ENCODE peak calls at places on chromosome 10, in four cellular contexts. F is heart right ventricle, X is left ventricle myocardium inferior, K is cardiac fibroblast. S is an unnamed sample.

GRCh38 chr10:79266543-79267312 is 80.5 kb upstream of the PPIF start:
- DNase-seq in X (peak; percentile 70), K (peak; percentile 94), F (peak; percentile 82), S (peak; percentile 79)

GRCh38 chr10:133339708-133340380 is 3.1 kb upstream of the CALY start:
- DNase-seq in F (no peak), X (no peak), K (no peak), S (no peak)

GRCh38 chr10:72285972-72286521 is 12.3 kb downstream of the DDIT4 start:
- DNase-seq in X (no peak), K (no peak), F (no peak), S (no peak)

GRCh38 chr10:113854019-113854756 is at the start of the genes DCLRE1A and NHLRC2:
- DNase-seq in X (peak; percentile 85), F (peak; percentile 85), K (peak; percentile 87), S (peak; percentile 86)

GRCh38 chr10:100356067-100357017 is 9.3 kb downstream of the SCD start:
- DNase-seq in X (no peak), F (no peak), K (no peak), S (no peak)

GRCh38 chr10:98309366-98310355 is 41.7 kb upstream of the LOXL4 start:
- DNase-seq in K (peak; percentile 87), F (peak; percentile 70), X (peak; percentile 72), S (peak; percentile 69)

GRCh38 chr10:6602700-6603084 is 22.6 kb upstream of the PRKCQ start:
- DNase-seq in K (no peak), F (no peak), X (no peak), S (no peak)

GRCh38 chr10:31947144-31947926 is 18.7 kb upstream of the ARHGAP12 start:
- DNase-seq in K (peak; percentile 93), F (peak; percentile 22), X (no peak), S (no peak)

GRCh38 chr10:79153753-79154152 is 85.0 kb downstream of the ZMIZ1 start:
- DNase-seq in K (no peak), F (peak; percentile 83), X (peak; percentile 87), S (peak; percentile 87)

GRCh38 chr10:121466424-121466823 is 131.8 kb downstream of the FGFR2 start:
- DNase-seq in F (no peak), X (no peak), K (no peak), S (no peak)

GRCh38 chr10:48941427-48942075 is 1.9 kb upstream of the LRRC18 start:
- DNase-seq in K (no peak), F (no peak), X (no peak), S (no peak)

GRCh38 chr10:119713744-119714483 is 11.9 kb upstream of the INPP5F start:
- DNase-seq in X (no peak), F (no peak), K (no peak), S (no peak)

GRCh38 chr10:108566216-108567107 is 1356.8 kb downstream of the XPNPEP1 start:
- DNase-seq in X (no peak), K (no peak), F (no peak), S (no peak)

GRCh38 chr10:12041766-12042408 is 722 bp downstream of the UPF2 start:
- DNase-seq in X (no peak), F (no peak), K (peak; percentile 21), S (no peak)

GRCh38 chr10:122490786-122491680 is 29.7 kb downstream of the HTRA1 start:
- DNase-seq in X (no peak), K (peak; percentile 51), F (no peak), S (no peak)

GRCh38 chr10:79326361-79327089 is 20.7 kb upstream of the PPIF start:
- DNase-seq in K (no peak), X (no peak), F (no peak), S (no peak)

GRCh38 chr10:60828489-60828852 is 50.2 kb downstream of the CDK1 start:
- DNase-seq in X (no peak), F (no peak), K (peak; percentile 45), S (no peak)

GRCh38 chr10:14843327-14843988 is 5.4 kb downstream of the HSPA14 start:
- DNase-seq in X (no peak), F (no peak), K (no peak), S (peak; percentile 20)

GRCh38 chr10:110410329-110411046 is 87.2 kb upstream of the DUSP5 start:
- DNase-seq in X (no peak), F (no peak), K (peak; percentile 96), S (peak; percentile 66)

GRCh38 chr10:130723704-130724103 is 587.5 kb downstream of the GLRX3 start:
- DNase-seq in F (no peak), K (no peak), X (no peak), S (no peak)

GRCh38 chr10:68096913-68097509 is 12.3 kb upstream of the MYPN start:
- DNase-seq in X (no peak), F (peak; percentile 35), K (peak; percentile 84), S (peak; percentile 37)

GRCh38 chr10:115948415-115948814 is 324.6 kb downstream of the GFRA1 start:
- DNase-seq in X (no peak), F (no peak), K (peak; percentile 26), S (no peak)

GRCh38 chr10:100912013-100912608 is 652 bp upstream of the SLF2 start:
- DNase-seq in X (no peak), K (peak; percentile 71), F (peak; percentile 16), S (no peak)

GRCh38 chr10:47349516-47349915 is 1.4 kb downstream of the RBP3 start:
- DNase-seq in F (no peak), K (no peak), X (no peak), S (no peak)

GRCh38 chr10:116699049-116699782 is 43.1 kb downstream of the HSPA12A start:
- DNase-seq in K (no peak), X (no peak), F (peak; percentile 28), S (no peak)

GRCh38 chr10:29039659-29040309 is 249.1 kb upstream of the LYZL1 start:
- DNase-seq in F (no peak), X (no peak), K (peak; percentile 95), S (no peak)

GRCh38 chr10:97505152-97505551 is 6.4 kb downstream of the UBTD1 start:
- DNase-seq in K (no peak), F (no peak), X (no peak), S (no peak)

GRCh38 chr10:77637474-77637985 is at the start of gene KCNMA1:
- DNase-seq in F (no peak), X (no peak), K (no peak), S (no peak)

GRCh38 chr10:3980139-3980538 is 195.1 kb upstream of the KLF6 start:
- DNase-seq in K (no peak), X (no peak), F (no peak), S (no peak)

GRCh38 chr10:110664483-110665420 is 20.6 kb downstream of the RBM20 start:
- DNase-seq in X (no peak), F (no peak), K (peak; percentile 88), S (no peak)

GRCh38 chr10:21078410-21079329 is 181.6 kb upstream of the NEBL start:
- DNase-seq in F (peak; percentile 72), K (peak; percentile 89), X (peak; percentile 38), S (peak; percentile 64)

GRCh38 chr10:24703700-24704099 is 20.0 kb downstream of the ARHGAP21 start:
- DNase-seq in F (no peak), K (no peak), X (no peak), S (no peak)

S was measured in left cardiac atrium.